ENCODE peak calls at places on chromosomes 2 and 18, in ten cellular contexts. One of them, this sample, is unnamed.

GRCh38 chr18:22921762-22922161 is 11.4 kb upstream of the RBBP8 start:
- DNase-seq in activated CD4-positive, alpha-beta T cell treated with anti-CD3 and anti-CD28 coated beads, Interleukin-2, amount 50 U/mL, for 1 hour: no peak
- DNase-seq in Right ventricle myocardium superior: no peak
- DNase-seq in H4: no peak
- DNase-seq in mesendoderm: no peak
- DNase-seq in mesothelial cell of epicardium: no peak
- DNase-seq in psoas muscle: no peak
- DNase-seq in AG08395: no peak
- DNase-seq in fibroblast of the conjunctiva: no peak
- DNase-seq in activated CD8-positive, alpha-beta memory T cell treated with anti-CD3 and anti-CD28 coated beads for 48 hours: no peak
- DNase-seq in this sample: no peak

GRCh38 chr18:24369420-24369819 is 28.2 kb downstream of the OSBPL1A start:
- DNase-seq in mesothelial cell of epicardium: no peak
- DNase-seq in fibroblast of the conjunctiva: no peak
- DNase-seq in psoas muscle: no peak
- DNase-seq in mesendoderm: no peak
- DNase-seq in Right ventricle myocardium superior: no peak
- DNase-seq in AG08395: peak; percentile 51
- DNase-seq in H4: no peak
- DNase-seq in activated CD8-positive, alpha-beta memory T cell treated with anti-CD3 and anti-CD28 coated beads for 48 hours: no peak
- DNase-seq in activated CD4-positive, alpha-beta T cell treated with anti-CD3 and anti-CD28 coated beads, Interleukin-2, amount 50 U/mL, for 1 hour: no peak
- DNase-seq in this sample: no peak

GRCh38 chr2:6921321-6921922 is 4.2 kb downstream of the RNF144A start:
- DNase-seq in psoas muscle: no peak
- DNase-seq in Right ventricle myocardium superior: no peak
- DNase-seq in mesendoderm: no peak
- DNase-seq in activated CD4-positive, alpha-beta T cell treated with anti-CD3 and anti-CD28 coated beads, Interleukin-2, amount 50 U/mL, for 1 hour: no peak
- DNase-seq in H4: no peak
- DNase-seq in activated CD8-positive, alpha-beta memory T cell treated with anti-CD3 and anti-CD28 coated beads for 48 hours: no peak
- DNase-seq in mesothelial cell of epicardium: no peak
- DNase-seq in AG08395: no peak
- DNase-seq in fibroblast of the conjunctiva: no peak
- DNase-seq in this sample: no peak

GRCh38 chr18:58208207-58208944 is 164.3 kb downstream of the NEDD4L start:
- DNase-seq in psoas muscle: no peak
- DNase-seq in Right ventricle myocardium superior: no peak
- DNase-seq in AG08395: no peak
- DNase-seq in activated CD8-positive, alpha-beta memory T cell treated with anti-CD3 and anti-CD28 coated beads for 48 hours: no peak
- DNase-seq in activated CD4-positive, alpha-beta T cell treated with anti-CD3 and anti-CD28 coated beads, Interleukin-2, amount 50 U/mL, for 1 hour: no peak
- DNase-seq in mesendoderm: no peak
- DNase-seq in mesothelial cell of epicardium: no peak
- DNase-seq in fibroblast of the conjunctiva: no peak
- DNase-seq in H4: no peak
- DNase-seq in this sample: no peak

GRCh38 chr2:120399889-120400240 is 53.9 kb downstream of the INHBB start:
- DNase-seq in activated CD8-positive, alpha-beta memory T cell treated with anti-CD3 and anti-CD28 coated beads for 48 hours: no peak
- DNase-seq in psoas muscle: peak; percentile 36
- DNase-seq in mesothelial cell of epicardium: no peak
- DNase-seq in H4: no peak
- DNase-seq in AG08395: no peak
- DNase-seq in mesendoderm: no peak
- DNase-seq in activated CD4-positive, alpha-beta T cell treated with anti-CD3 and anti-CD28 coated beads, Interleukin-2, amount 50 U/mL, for 1 hour: no peak
- DNase-seq in fibroblast of the conjunctiva: no peak
- DNase-seq in Right ventricle myocardium superior: peak; percentile 22
- DNase-seq in this sample: no peak

GRCh38 chr2:27720004-27720551 is 51.4 kb upstream of the MRPL33 start:
- DNase-seq in activated CD8-positive, alpha-beta memory T cell treated with anti-CD3 and anti-CD28 coated beads for 48 hours: peak; percentile 29
- DNase-seq in psoas muscle: no peak
- DNase-seq in AG08395: peak; percentile 94
- DNase-seq in H4: peak; percentile 89
- DNase-seq in mesendoderm: peak; percentile 37
- DNase-seq in mesothelial cell of epicardium: no peak
- DNase-seq in Right ventricle myocardium superior: no peak
- DNase-seq in fibroblast of the conjunctiva: peak; percentile 87
- DNase-seq in activated CD4-positive, alpha-beta T cell treated with anti-CD3 and anti-CD28 coated beads, Interleukin-2, amount 50 U/mL, for 1 hour: no peak
- DNase-seq in this sample: no peak

GRCh38 chr2:150003539-150003938 is 416.0 kb upstream of the MMADHC start:
- DNase-seq in AG08395: no peak
- DNase-seq in Right ventricle myocardium superior: no peak
- DNase-seq in H4: no peak
- DNase-seq in mesothelial cell of epicardium: no peak
- DNase-seq in mesendoderm: no peak
- DNase-seq in activated CD8-positive, alpha-beta memory T cell treated with anti-CD3 and anti-CD28 coated beads for 48 hours: no peak
- DNase-seq in psoas muscle: no peak
- DNase-seq in activated CD4-positive, alpha-beta T cell treated with anti-CD3 and anti-CD28 coated beads, Interleukin-2, amount 50 U/mL, for 1 hour: no peak
- DNase-seq in fibroblast of the conjunctiva: no peak
- DNase-seq in this sample: no peak

GRCh38 chr2:217632036-217632435 is 370.8 kb downstream of the TNS1 start:
- DNase-seq in mesendoderm: no peak
- DNase-seq in activated CD4-positive, alpha-beta T cell treated with anti-CD3 and anti-CD28 coated beads, Interleukin-2, amount 50 U/mL, for 1 hour: no peak
- DNase-seq in psoas muscle: peak; percentile 77
- DNase-seq in AG08395: no peak
- DNase-seq in activated CD8-positive, alpha-beta memory T cell treated with anti-CD3 and anti-CD28 coated beads for 48 hours: no peak
- DNase-seq in fibroblast of the conjunctiva: no peak
- DNase-seq in Right ventricle myocardium superior: peak; percentile 63
- DNase-seq in H4: no peak
- DNase-seq in mesothelial cell of epicardium: no peak
- DNase-seq in this sample: no peak

This sample was measured in D341Med.